ENCODE peak calls at places on chromosomes 12 and 14, in five cellular contexts. E, Z, P, J and B are unnamed samples.

GRCh38 chr14:104803280-104803915 is 2.5 kb downstream of the ZBTB42 start:
- DNase-seq in J (no peak), E (no peak), P (no peak), Z (no peak), B (no peak)

GRCh38 chr12:78887008-78887407 is 22.4 kb downstream of the SYT1 start:
- DNase-seq in E (no peak), P (no peak), Z (peak), J (no peak), B (no peak)

GRCh38 chr14:24956104-24956503 is 93.8 kb downstream of the STXBP6 start:
- DNase-seq in J (no peak), E (no peak), Z (no peak), P (no peak), B (no peak)

GRCh38 chr12:53571295-53571694 is 54.9 kb downstream of the ATF7 start:
- DNase-seq in Z (no peak), P (no peak), J (no peak), E (no peak), B (no peak)

GRCh38 chr14:90999299-90999698 is 61.1 kb downstream of the RPS6KA5 start:
- DNase-seq in J (no peak), Z (no peak), E (no peak), P (no peak), B (no peak)

GRCh38 chr14:75292886-75293285 is 14.3 kb downstream of the FOS start:
- DNase-seq in J (no peak), P (no peak), Z (no peak), E (no peak), B (no peak)

GRCh38 chr12:127516467-127516866 is 750.5 kb upstream of the TMEM132C start:
- DNase-seq in P (no peak), J (no peak), Z (no peak), E (no peak), B (no peak)

GRCh38 chr12:98373019-98373554 is 142.3 kb upstream of the TMPO start:
- DNase-seq in P (peak), J (no peak), E (no peak), Z (peak), B (peak)

GRCh38 chr14:93543766-93544165 is 113.0 kb downstream of the UNC79 start:
- DNase-seq in E (no peak), J (no peak), Z (peak), P (no peak), B (peak)

GRCh38 chr12:31226639-31227038 is 99.3 kb downstream of the SINHCAF start:
- DNase-seq in Z (no peak), P (no peak), J (no peak), E (no peak), B (no peak)

GRCh38 chr12:31230004-31230403 is 95.9 kb downstream of the SINHCAF start:
- DNase-seq in P (no peak), Z (no peak), E (no peak), J (no peak), B (no peak)

GRCh38 chr12:31231611-31232360 is 94.2 kb downstream of the SINHCAF start:
- DNase-seq in Z (no peak), E (no peak), J (no peak), P (no peak), B (peak)

GRCh38 chr12:31227401-31227981 is 98.5 kb downstream of the SINHCAF start:
- DNase-seq in J (no peak), E (no peak), Z (no peak), P (no peak), B (no peak)

DNA sequence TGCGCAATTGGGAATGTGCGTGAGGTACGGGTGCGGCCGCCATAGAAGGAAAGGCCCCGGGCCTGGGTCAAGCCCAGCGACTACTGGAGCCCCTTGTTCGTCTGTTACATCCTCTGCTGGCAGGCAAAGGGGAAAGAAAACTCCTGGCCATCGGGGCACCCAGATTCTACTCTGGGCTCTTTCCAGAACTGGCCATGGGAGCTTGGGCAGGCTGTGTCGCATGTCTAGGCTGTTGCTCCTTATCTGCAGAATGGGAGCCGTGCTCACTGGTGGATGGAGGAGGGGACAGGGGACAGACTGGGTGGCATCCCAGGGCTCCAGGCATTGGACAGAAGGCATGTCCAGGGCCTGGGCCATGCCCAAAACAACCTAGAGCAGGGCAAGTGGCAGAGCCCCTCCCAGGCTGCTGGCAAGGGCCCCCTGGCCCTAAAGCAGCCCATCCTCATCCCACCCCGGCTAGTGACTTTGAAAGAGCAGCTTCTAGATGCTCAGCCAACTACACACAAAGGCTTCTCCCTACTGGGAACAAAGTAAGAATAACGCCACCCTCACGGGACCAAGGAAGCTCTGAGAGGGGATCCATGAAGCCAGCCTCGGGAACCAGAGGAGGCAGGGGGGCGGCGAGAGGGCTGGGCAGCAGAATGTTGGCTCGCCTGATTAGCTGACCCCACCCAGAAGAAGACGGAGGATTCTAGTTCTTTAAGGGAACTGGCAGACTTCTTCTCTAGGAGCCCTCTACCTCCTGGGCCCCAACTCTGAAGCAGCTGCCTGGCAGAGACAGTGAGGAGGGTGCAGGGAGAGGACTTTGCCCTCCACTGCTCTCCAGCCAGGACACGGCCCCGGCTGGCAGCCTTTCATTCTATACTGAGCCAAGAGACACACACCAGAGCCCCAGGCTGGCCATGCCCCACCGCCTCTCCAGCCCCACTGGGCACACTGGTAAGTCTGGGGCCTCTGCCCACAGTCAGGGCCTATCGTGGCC is 96.8 kb downstream of the SINHCAF start:
- DNase-seq in P (no peak), Z (peak), E (no peak), J (no peak), B (no peak)
- TF ChIP-seq SUZ12 in P (no peak), Z (no peak), E (no peak), J (no peak), B (no peak)

DNA sequence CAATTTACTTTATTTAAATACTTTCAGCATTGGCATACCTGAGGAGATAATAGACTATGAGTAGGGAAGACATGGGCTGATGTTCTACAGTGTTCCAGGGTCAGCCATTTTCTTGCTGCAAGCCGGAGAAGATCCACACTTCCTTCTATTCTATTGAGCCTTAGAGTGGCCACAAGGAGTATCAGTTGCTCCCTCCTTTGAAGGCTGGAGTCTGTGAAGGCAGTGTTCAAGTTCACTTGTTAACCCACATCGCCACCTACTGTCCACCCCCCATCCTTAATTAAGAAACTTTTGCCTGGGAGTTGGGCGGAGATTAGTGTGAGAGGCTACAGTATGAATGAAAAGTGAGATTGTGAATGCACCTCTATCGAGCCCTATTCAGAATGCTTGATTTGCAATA is 666.6 kb downstream of the NRXN3 start:
- DNase-seq in Z (peak), E (peak), P (peak), J (peak), B (peak)
- TF ChIP-seq SUZ12 in Z (no peak), E (no peak), P (no peak), J (no peak), B (no peak)

GRCh38 chr14:32590157-32590556 is 261.1 kb downstream of the AKAP6 start:
- DNase-seq in Z (no peak), P (no peak), J (no peak), E (no peak), B (no peak)

GRCh38 chr14:32596390-32596789 is 267.3 kb downstream of the AKAP6 start:
- DNase-seq in P (no peak), E (no peak), Z (no peak), J (no peak), B (no peak)

GRCh38 chr14:32595496-32595895 is 266.4 kb downstream of the AKAP6 start:
- DNase-seq in J (no peak), E (no peak), P (no peak), Z (no peak), B (no peak)

GRCh38 chr14:32594766-32595165 is 265.7 kb downstream of the AKAP6 start:
- DNase-seq in Z (no peak), J (no peak), P (no peak), E (no peak), B (no peak)

GRCh38 chr14:32593290-32593942 is 264.3 kb downstream of the AKAP6 start:
- DNase-seq in Z (no peak), J (no peak), E (no peak), P (no peak), B (no peak)
- TF ChIP-seq SUZ12 in Z (no peak), J (no peak), E (no peak), P (no peak), B (no peak)

DNA sequence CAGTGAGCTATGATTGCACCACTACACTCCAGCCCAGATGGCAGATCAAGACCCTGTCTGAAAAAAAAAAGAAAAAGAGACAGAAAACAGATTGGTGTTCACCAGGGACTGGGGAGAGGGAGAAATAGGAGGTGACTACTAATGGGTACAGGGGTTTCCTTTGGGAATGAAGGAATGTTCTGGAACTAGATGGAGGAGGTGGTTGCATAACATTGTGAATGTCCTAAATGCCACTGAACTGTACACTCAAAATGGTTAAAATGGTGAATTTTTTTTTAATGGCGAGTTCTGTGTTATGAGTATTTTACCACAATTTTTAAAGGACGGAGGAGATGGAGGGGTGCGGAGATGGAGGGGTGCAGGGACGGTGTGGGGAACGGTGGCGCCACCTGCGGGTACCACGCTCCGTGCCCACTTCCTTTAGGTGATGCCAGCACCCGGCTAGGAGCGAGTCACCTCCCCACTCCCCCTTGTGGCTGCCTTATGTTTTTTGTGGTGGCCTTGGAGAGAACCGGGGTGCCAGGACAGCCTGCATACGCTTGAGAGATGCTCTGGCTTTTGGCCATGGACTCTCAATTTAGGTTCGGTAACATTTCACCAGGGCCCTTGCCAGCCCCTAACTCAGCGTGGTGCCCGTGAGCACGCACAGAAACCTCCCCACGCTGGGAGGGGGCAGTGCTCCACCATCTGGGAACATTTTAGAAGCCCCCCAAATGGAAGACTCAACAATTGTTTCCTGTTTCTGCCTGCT is 16.1 kb downstream of the UBC start:
- DNase-seq in P (no peak), E (peak), J (no peak), Z (peak), B (no peak)
- TF ChIP-seq SUZ12 in P (no peak), E (no peak), J (no peak), Z (no peak), B (no peak)

GRCh38 chr12:50401383-50402155 is 884 bp downstream of the LARP4 start:
- DNase-seq in J (no peak), Z (no peak), E (no peak), P (no peak), B (no peak)
- TF ChIP-seq SUZ12 in J (no peak), Z (no peak), E (no peak), P (no peak), B (no peak)

DNA sequence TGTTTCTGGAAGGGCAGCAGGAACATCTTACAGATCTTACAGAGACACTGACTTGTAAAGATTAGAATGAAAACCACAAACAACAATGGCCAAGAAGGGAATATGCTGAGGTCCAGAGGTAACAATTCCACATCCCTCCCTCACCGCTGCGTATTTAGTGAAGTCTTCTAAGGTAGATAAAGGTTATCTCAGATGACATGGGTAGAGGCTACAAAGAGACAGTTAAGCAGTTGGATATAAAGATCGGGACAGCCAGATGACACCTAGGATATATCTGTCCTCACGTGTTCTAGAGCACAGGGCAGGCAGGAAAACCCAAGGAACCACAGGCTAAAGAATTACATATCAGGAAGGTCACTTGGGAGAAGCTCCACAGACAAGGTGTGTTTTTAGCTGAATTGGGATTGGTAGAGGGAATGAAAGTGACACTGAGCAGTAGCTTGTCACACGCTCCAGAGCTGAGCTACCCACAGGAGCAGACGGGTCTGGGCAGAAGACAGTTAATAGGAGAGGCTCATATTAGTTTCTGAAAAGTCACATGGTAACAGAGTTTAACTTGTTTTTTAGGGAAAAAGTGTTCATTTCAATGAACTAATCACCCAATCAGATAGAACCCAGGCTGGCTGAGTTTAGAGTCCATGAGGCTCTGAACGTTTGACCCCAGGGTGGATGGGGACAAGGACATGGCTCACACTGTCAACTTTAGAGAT is 83.3 kb downstream of the MIA2 start:
- DNase-seq in P (no peak), E (no peak), J (no peak), Z (no peak), B (no peak)
- TF ChIP-seq SUZ12 in P (no peak), E (no peak), J (no peak), Z (no peak), B (no peak)

GRCh38 chr12:29041621-29042020 is 107.5 kb upstream of the FAR2 start:
- DNase-seq in J (no peak), E (no peak), P (no peak), Z (no peak), B (peak)
- TF ChIP-seq SUZ12 in J (no peak), E (no peak), P (no peak), Z (no peak), B (no peak)

GRCh38 chr12:10771132-10771733 is 31.2 kb downstream of the TAS2R7 start:
- DNase-seq in J (no peak), Z (peak), E (no peak), P (peak), B (peak)
- TF ChIP-seq SUZ12 in J (no peak), Z (no peak), E (no peak), P (no peak), B (no peak)